ENCODE peak calls at places on chromosomes 7 and 10, in six cellular contexts. G is HepG2, A is K562, B is H1, Z is HCT116, V is GM12878. D is an unnamed sample. For H3K27me3, the result is how much of the 10 kb centered on the place peaks cover.

GRCh38 chr7:42476255-42476654 is 239.2 kb upstream of the GLI3 start:
- DNase-seq in G (no peak), A (no peak), B (no peak), Z (no peak), V (no peak), D (no peak)

GRCh38 chr7:78769551-78770101 is 683.8 kb downstream of the MAGI2 start:
- DNase-seq in G (no peak), A (no peak), B (no peak), Z (no peak), V (peak), D (no peak)

GRCh38 chr10:33914746-33915145 is 580.3 kb upstream of the NRP1 start:
- DNase-seq in G (no peak), A (no peak), B (no peak), Z (no peak), V (no peak), D (no peak)

GRCh38 chr10:105189464-105189800 is 548.3 kb downstream of the SORCS3 start:
- DNase-seq in G (no peak), A (no peak), B (no peak), Z (no peak), V (no peak), D (no peak)

GRCh38 chr10:127962205-127962604 is 55.3 kb downstream of the PTPRE start:
- DNase-seq in G (no peak), A (no peak), B (no peak), Z (no peak), V (no peak), D (no peak)

GRCh38 chr10:29501692-29502091 is 133.1 kb downstream of the SVIL start:
- DNase-seq in G (no peak), A (peak), B (no peak), Z (peak), V (no peak), D (no peak)

GRCh38 chr10:103699611-103700435 is 155.6 kb downstream of the SH3PXD2A start:
- DNase-seq in G (no peak), A (no peak), B (no peak), Z (no peak), V (no peak), D (no peak)

GRCh38 chr7:40197527-40197926 is 62.7 kb downstream of the SUGCT start:
- DNase-seq in G (no peak), A (no peak), B (no peak), Z (no peak), V (no peak), D (no peak)

GRCh38 chr10:88114368-88114767 is 250.9 kb downstream of the PTEN start:
- DNase-seq in G (peak), A (peak), B (no peak), Z (peak), V (no peak), D (peak)

GRCh38 chr10:115355162-115355760 is 262.1 kb downstream of the ATRNL1 start:
- DNase-seq in G (peak), A (peak), B (no peak), Z (peak), V (peak), D (peak)

GRCh38 chr10:5888843-5889623 is 660 bp downstream of the ANKRD16 start:
- DNase-seq in G (peak), A (peak), B (no peak), Z (no peak), V (no peak), D (peak)

GRCh38 chr7:3210531-3210930 is 90.5 kb upstream of the SDK1 start:
- DNase-seq in G (no peak), A (no peak), B (no peak), Z (no peak), V (no peak), D (no peak)

GRCh38 chr10:47336387-47337134 is 11.6 kb upstream of the RBP3 start:
- DNase-seq in G (no peak), A (peak), B (no peak), Z (no peak), V (no peak), D (no peak)

GRCh38 chr7:24869572-24869971 is 110.4 kb downstream of the OSBPL3 start:
- DNase-seq in G (no peak), A (no peak), B (no peak), Z (no peak), V (no peak), D (no peak)

GRCh38 chr7:91492317-91492716 is 228.1 kb downstream of the FZD1 start:
- DNase-seq in G (no peak), A (no peak), B (no peak), Z (no peak), V (no peak), D (no peak)

GRCh38 chr10:76723781-76724336 is 913.7 kb downstream of the KCNMA1 start:
- DNase-seq in G (no peak), A (no peak), B (no peak), Z (no peak), V (no peak), D (no peak)

GRCh38 chr7:5274441-5274840 is 8.3 kb upstream of the SLC29A4 start:
- DNase-seq in G (no peak), A (no peak), B (no peak), Z (no peak), V (no peak), D (no peak)

GRCh38 chr10:91190388-91190870 is 30.0 kb upstream of the PCGF5 start:
- DNase-seq in G (no peak), A (no peak), B (no peak), Z (no peak), V (no peak), D (no peak)

GRCh38 chr7:103706805-103707204 is 260.8 kb upstream of the SLC26A5 start:
- DNase-seq in G (no peak), A (no peak), B (no peak), Z (no peak), V (no peak), D (no peak)

GRCh38 chr7:8035190-8035589 is 66.6 kb downstream of the GLCCI1 start:
- DNase-seq in G (no peak), A (no peak), B (no peak), Z (no peak), V (no peak), D (no peak)

GRCh38 chr7:5525271-5526189 is 101.9 kb upstream of the TNRC18 start:
- DNase-seq in G (peak), A (no peak), B (no peak), Z (peak), V (peak), D (peak)

GRCh38 chr7:74032191-74032490 is 4.2 kb downstream of the ELN start:
- DNase-seq in G (no peak), A (no peak), B (no peak), Z (no peak), V (no peak), D (peak)

GRCh38 chr7:14590206-14590605 is 312.3 kb downstream of the DGKB start:
- DNase-seq in G (no peak), A (no peak), B (no peak), Z (no peak), V (no peak), D (no peak)

GRCh38 chr7:151954866-151955820 is 1.1 kb upstream of the GALNTL5 start:
- DNase-seq in G (no peak), A (no peak), B (no peak), Z (no peak), V (no peak), D (no peak)

GRCh38 chr10:98621630-98622029 is 174.9 kb upstream of the HPS1 start:
- DNase-seq in G (no peak), A (no peak), B (no peak), Z (no peak), V (no peak), D (no peak)

GRCh38 chr10:23459323-23459939 is 20.6 kb downstream of the OTUD1 start:
- DNase-seq in G (no peak), A (no peak), B (no peak), Z (no peak), V (no peak), D (no peak)

GRCh38 chr7:41825927-41826480 is 123.1 kb upstream of the INHBA start:
- DNase-seq in G (no peak), A (no peak), B (no peak), Z (no peak), V (no peak), D (peak)

DNA sequence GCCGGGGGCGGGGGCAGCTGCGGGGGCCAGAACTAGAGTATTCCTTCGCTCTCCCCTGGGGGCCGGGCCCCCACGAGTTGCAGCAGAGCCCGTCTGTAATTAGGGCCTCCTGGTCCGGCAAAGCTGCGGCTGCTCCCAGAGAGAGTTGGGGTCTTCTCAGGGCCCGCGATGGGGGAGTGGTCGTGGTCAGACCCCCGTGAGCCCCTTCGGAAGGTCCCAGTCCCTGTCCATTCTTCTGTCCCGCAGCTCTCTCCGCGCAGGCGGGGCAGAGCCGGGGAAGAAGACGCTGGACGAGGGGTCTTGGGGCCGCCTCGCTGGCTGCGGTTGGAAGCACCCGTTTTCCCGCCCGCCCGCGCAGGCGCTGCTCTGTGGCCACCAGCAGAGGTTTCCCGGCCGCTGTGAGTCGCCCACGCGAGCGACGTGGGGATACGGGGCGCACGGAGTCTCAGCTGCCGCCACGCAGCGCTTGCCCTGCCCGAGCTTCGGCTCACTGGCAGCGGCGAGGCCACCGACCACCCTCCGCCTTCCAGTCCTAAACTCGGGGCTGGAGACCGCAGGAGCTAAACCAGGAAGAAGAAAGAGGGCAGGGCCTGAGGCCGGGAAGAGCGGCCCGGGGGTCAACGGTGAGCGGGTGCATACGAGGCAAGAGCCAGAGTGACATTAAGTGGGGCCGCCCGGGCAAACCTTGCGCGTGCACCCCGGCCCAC is 7.3 kb upstream of the EMX2 start:
- DNase-seq in G (no peak), A (no peak), B (no peak), Z (no peak), V (no peak), D (no peak)
- H3K27me3 ChIP-seq in G (under half), A (half or more), B (half or more), Z (under half), V (under half), D (half or more)

DNA sequence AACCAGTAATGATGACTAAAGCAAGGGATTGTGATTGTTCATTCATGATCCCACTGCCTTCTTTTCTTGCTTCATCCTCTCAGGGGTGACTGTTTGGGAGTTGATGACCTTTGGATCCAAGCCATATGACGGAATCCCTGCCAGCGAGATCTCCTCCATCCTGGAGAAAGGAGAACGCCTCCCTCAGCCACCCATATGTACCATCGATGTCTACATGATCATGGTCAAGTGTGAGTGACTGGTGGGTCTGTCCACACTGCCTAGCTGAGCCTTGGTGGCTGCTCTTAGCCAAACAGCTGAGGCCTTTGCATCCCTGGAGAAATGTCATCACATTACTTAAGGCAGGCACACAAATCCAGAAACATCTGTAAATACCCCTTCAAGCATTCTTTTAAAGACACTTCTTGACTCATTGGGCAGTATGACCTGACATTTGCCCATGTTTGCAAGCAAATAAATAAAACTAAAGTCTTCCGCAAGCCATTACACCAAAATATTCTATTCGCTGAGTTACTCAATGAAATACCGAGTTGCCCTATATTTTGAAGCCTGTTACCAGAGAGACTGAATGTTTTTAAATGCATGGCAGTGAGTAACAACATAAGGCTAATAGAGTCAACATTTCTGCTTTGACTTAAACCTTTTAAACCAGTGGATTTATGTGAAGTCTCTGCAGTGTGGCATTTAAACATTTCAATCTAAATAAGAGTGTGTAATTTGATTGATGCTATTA is 166.3 kb upstream of the LANCL2 start:
- DNase-seq in G (no peak), A (no peak), B (no peak), Z (no peak), V (no peak), D (no peak)
- TF ChIP-seq MAX in G (no peak), A (no peak), B (no peak), Z (no peak), V (no peak), D (no peak)

GRCh38 chr7:1241510-1242128 is 8.9 kb downstream of the UNCX start:
- DNase-seq in G (no peak), A (no peak), B (no peak), Z (no peak), V (no peak), D (no peak)

GRCh38 chr7:1243290-1243963 is 10.8 kb downstream of the UNCX start:
- DNase-seq in G (no peak), A (no peak), B (no peak), Z (no peak), V (no peak), D (no peak)

GRCh38 chr7:1242601-1243289 is 10.1 kb downstream of the UNCX start:
- DNase-seq in G (no peak), A (no peak), B (no peak), Z (no peak), V (no peak), D (no peak)

GRCh38 chr7:1240917-1241509 is 8.3 kb downstream of the UNCX start:
- DNase-seq in G (no peak), A (no peak), B (no peak), Z (no peak), V (no peak), D (no peak)

DNA sequence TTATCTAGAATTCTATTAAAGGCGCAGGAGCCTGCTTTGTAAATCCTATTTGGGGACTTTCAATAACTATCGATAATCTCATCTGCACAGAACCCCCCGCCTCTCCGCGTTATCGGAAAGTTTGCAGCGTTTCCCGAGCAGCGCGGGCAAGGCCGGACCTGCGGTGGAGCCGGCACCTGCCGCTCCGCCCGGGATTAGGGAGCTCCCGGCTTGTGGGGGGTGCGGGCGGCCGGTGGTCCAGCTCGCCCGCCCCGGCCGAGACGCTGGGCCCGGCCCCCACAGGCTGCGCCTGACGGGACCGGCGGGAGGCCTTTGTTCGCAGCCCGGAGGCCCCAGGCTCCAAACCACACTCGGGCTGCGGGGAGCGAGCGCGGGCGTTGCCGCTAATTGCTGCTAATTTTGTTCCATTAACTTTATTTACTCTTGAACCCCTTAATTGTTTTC is 9.5 kb downstream of the UNCX start:
- DNase-seq in G (no peak), A (no peak), B (no peak), Z (no peak), V (no peak), D (no peak)
- TF ChIP-seq EZH2 in G (no peak), A (no peak), B (peak), Z (no peak), V (no peak), D (peak)

GRCh38 chr7:107660381-107661080 is at the start of gene SLC26A4:
- DNase-seq in G (no peak), A (no peak), B (no peak), Z (no peak), V (no peak), D (no peak)
- H3K27me3 ChIP-seq in G (under half), A (under half), B (half or more), Z (under half), V (under half), D (under half)

D was measured in endothelial cell of umbilical vein.